ENCODE peak calls at places on chromosomes 3 and 15, in eight cellular contexts. One of them, this sample, is unnamed.

GRCh38 chr3:44795197-44795596 is 33.6 kb downstream of the KIF15 start:
- DNase-seq in fibroblast of the conjunctiva: no peak
- DNase-seq in erythroblast: no peak
- DNase-seq in HuH-7.5: no peak
- DNase-seq in AG09309: peak
- DNase-seq in EL: peak
- DNase-seq in cardiac septum: no peak
- DNase-seq in DMS 273 treated with DMSO at 0.1 percent for 48 hours: no peak
- DNase-seq in this sample: no peak

GRCh38 chr3:182802413-182802812 is 9.1 kb downstream of the ATP11B start:
- DNase-seq in AG09309: no peak
- DNase-seq in HuH-7.5: no peak
- DNase-seq in erythroblast: no peak
- DNase-seq in fibroblast of the conjunctiva: no peak
- DNase-seq in DMS 273 treated with DMSO at 0.1 percent for 48 hours: no peak
- DNase-seq in cardiac septum: no peak
- DNase-seq in EL: no peak
- DNase-seq in this sample: no peak

GRCh38 chr3:14415501-14415900 is 13.1 kb downstream of the SLC6A6 start:
- DNase-seq in cardiac septum: no peak
- DNase-seq in EL: peak
- DNase-seq in erythroblast: no peak
- DNase-seq in fibroblast of the conjunctiva: no peak
- DNase-seq in HuH-7.5: no peak
- DNase-seq in AG09309: peak
- DNase-seq in DMS 273 treated with DMSO at 0.1 percent for 48 hours: no peak
- DNase-seq in this sample: no peak

GRCh38 chr3:18389108-18389733 is 35.9 kb downstream of the SATB1 start:
- DNase-seq in DMS 273 treated with DMSO at 0.1 percent for 48 hours: no peak
- DNase-seq in cardiac septum: no peak
- DNase-seq in fibroblast of the conjunctiva: no peak
- DNase-seq in AG09309: no peak
- DNase-seq in HuH-7.5: no peak
- DNase-seq in erythroblast: peak
- DNase-seq in EL: peak
- DNase-seq in this sample: no peak

GRCh38 chr3:88509582-88509981 is 359.8 kb downstream of the C3orf38 start:
- DNase-seq in DMS 273 treated with DMSO at 0.1 percent for 48 hours: no peak
- DNase-seq in cardiac septum: no peak
- DNase-seq in EL: no peak
- DNase-seq in fibroblast of the conjunctiva: no peak
- DNase-seq in erythroblast: no peak
- DNase-seq in HuH-7.5: no peak
- DNase-seq in AG09309: no peak
- DNase-seq in this sample: no peak

GRCh38 chr15:101611007-101611406 is 41.2 kb downstream of the TM2D3 start:
- DNase-seq in fibroblast of the conjunctiva: no peak
- DNase-seq in AG09309: no peak
- DNase-seq in DMS 273 treated with DMSO at 0.1 percent for 48 hours: no peak
- DNase-seq in erythroblast: no peak
- DNase-seq in EL: no peak
- DNase-seq in cardiac septum: no peak
- DNase-seq in HuH-7.5: no peak
- DNase-seq in this sample: no peak

GRCh38 chr15:58346361-58346760 is 85.4 kb upstream of the LIPC start:
- DNase-seq in DMS 273 treated with DMSO at 0.1 percent for 48 hours: no peak
- DNase-seq in erythroblast: no peak
- DNase-seq in HuH-7.5: no peak
- DNase-seq in EL: peak
- DNase-seq in fibroblast of the conjunctiva: peak
- DNase-seq in cardiac septum: no peak
- DNase-seq in AG09309: peak
- DNase-seq in this sample: no peak

GRCh38 chr15:40873625-40874561 is at the start of gene RHOV:
- DNase-seq in HuH-7.5: peak
- DNase-seq in EL: peak
- DNase-seq in fibroblast of the conjunctiva: no peak
- DNase-seq in AG09309: no peak
- DNase-seq in erythroblast: peak
- DNase-seq in DMS 273 treated with DMSO at 0.1 percent for 48 hours: no peak
- DNase-seq in cardiac septum: no peak
- DNase-seq in this sample: peak

GRCh38 chr3:149494759-149495580 is 20.5 kb downstream of the TM4SF4 start:
- DNase-seq in cardiac septum: no peak
- DNase-seq in DMS 273 treated with DMSO at 0.1 percent for 48 hours: no peak
- DNase-seq in erythroblast: peak
- DNase-seq in HuH-7.5: no peak
- DNase-seq in AG09309: no peak
- DNase-seq in EL: peak
- DNase-seq in fibroblast of the conjunctiva: no peak
- DNase-seq in this sample: no peak

GRCh38 chr3:81962396-81962795 is 201.0 kb upstream of the GBE1 start:
- DNase-seq in DMS 273 treated with DMSO at 0.1 percent for 48 hours: no peak
- DNase-seq in erythroblast: no peak
- DNase-seq in EL: no peak
- DNase-seq in AG09309: no peak
- DNase-seq in fibroblast of the conjunctiva: no peak
- DNase-seq in cardiac septum: no peak
- DNase-seq in HuH-7.5: no peak
- DNase-seq in this sample: no peak

GRCh38 chr3:12237912-12238650 is 50.8 kb upstream of the PPARG start:
- DNase-seq in AG09309: no peak
- DNase-seq in cardiac septum: no peak
- DNase-seq in fibroblast of the conjunctiva: no peak
- DNase-seq in erythroblast: no peak
- DNase-seq in EL: peak
- DNase-seq in DMS 273 treated with DMSO at 0.1 percent for 48 hours: no peak
- DNase-seq in HuH-7.5: no peak
- DNase-seq in this sample: no peak

GRCh38 chr3:129490273-129490675 is 38.2 kb upstream of the RHO start:
- DNase-seq in erythroblast: peak
- DNase-seq in EL: peak
- DNase-seq in HuH-7.5: peak
- DNase-seq in fibroblast of the conjunctiva: peak
- DNase-seq in cardiac septum: peak
- DNase-seq in AG09309: peak
- DNase-seq in DMS 273 treated with DMSO at 0.1 percent for 48 hours: peak
- DNase-seq in this sample: peak

GRCh38 chr3:142027713-142028112 is 121.6 kb downstream of the TFDP2 start:
- DNase-seq in erythroblast: peak
- DNase-seq in HuH-7.5: no peak
- DNase-seq in EL: peak
- DNase-seq in DMS 273 treated with DMSO at 0.1 percent for 48 hours: no peak
- DNase-seq in cardiac septum: no peak
- DNase-seq in AG09309: no peak
- DNase-seq in fibroblast of the conjunctiva: no peak
- DNase-seq in this sample: no peak

GRCh38 chr3:49930922-49931321 is 1.3 kb upstream of the MON1A start:
- DNase-seq in AG09309: no peak
- DNase-seq in HuH-7.5: peak
- DNase-seq in DMS 273 treated with DMSO at 0.1 percent for 48 hours: no peak
- DNase-seq in EL: peak
- DNase-seq in cardiac septum: no peak
- DNase-seq in erythroblast: no peak
- DNase-seq in fibroblast of the conjunctiva: no peak
- DNase-seq in this sample: peak

GRCh38 chr15:31434418-31435255 is 108.0 kb downstream of the KLF13 start:
- DNase-seq in EL: peak
- DNase-seq in HuH-7.5: no peak
- DNase-seq in DMS 273 treated with DMSO at 0.1 percent for 48 hours: no peak
- DNase-seq in fibroblast of the conjunctiva: no peak
- DNase-seq in erythroblast: peak
- DNase-seq in AG09309: peak
- DNase-seq in cardiac septum: peak
- DNase-seq in this sample: peak

GRCh38 chr3:2024037-2024436 is 74.6 kb upstream of the CNTN4 start:
- DNase-seq in AG09309: no peak
- DNase-seq in HuH-7.5: no peak
- DNase-seq in EL: no peak
- DNase-seq in cardiac septum: no peak
- DNase-seq in fibroblast of the conjunctiva: no peak
- DNase-seq in DMS 273 treated with DMSO at 0.1 percent for 48 hours: no peak
- DNase-seq in erythroblast: no peak
- DNase-seq in this sample: no peak

GRCh38 chr15:29822100-29822684 is at the start of gene TJP1:
- DNase-seq in erythroblast: peak
- DNase-seq in cardiac septum: peak
- DNase-seq in EL: peak
- DNase-seq in fibroblast of the conjunctiva: peak
- DNase-seq in AG09309: no peak
- DNase-seq in HuH-7.5: peak
- DNase-seq in DMS 273 treated with DMSO at 0.1 percent for 48 hours: no peak
- DNase-seq in this sample: peak

GRCh38 chr3:81216192-81216591 is 545.3 kb downstream of the GBE1 start:
- DNase-seq in fibroblast of the conjunctiva: peak
- DNase-seq in erythroblast: no peak
- DNase-seq in AG09309: no peak
- DNase-seq in DMS 273 treated with DMSO at 0.1 percent for 48 hours: no peak
- DNase-seq in cardiac septum: no peak
- DNase-seq in HuH-7.5: no peak
- DNase-seq in EL: peak
- DNase-seq in this sample: no peak

GRCh38 chr15:90904746-90905145 is 1.6 kb downstream of the MAN2A2 start:
- DNase-seq in fibroblast of the conjunctiva: no peak
- DNase-seq in EL: no peak
- DNase-seq in AG09309: no peak
- DNase-seq in erythroblast: no peak
- DNase-seq in HuH-7.5: no peak
- DNase-seq in DMS 273 treated with DMSO at 0.1 percent for 48 hours: no peak
- DNase-seq in cardiac septum: no peak
- DNase-seq in this sample: peak

GRCh38 chr3:22922317-22922716 is 280.8 kb upstream of the UBE2E2 start:
- DNase-seq in cardiac septum: no peak
- DNase-seq in HuH-7.5: no peak
- DNase-seq in EL: peak
- DNase-seq in fibroblast of the conjunctiva: no peak
- DNase-seq in DMS 273 treated with DMSO at 0.1 percent for 48 hours: no peak
- DNase-seq in erythroblast: no peak
- DNase-seq in AG09309: no peak
- DNase-seq in this sample: no peak

GRCh38 chr3:12046406-12046805 is 42.2 kb downstream of the SYN2 start:
- DNase-seq in HuH-7.5: no peak
- DNase-seq in AG09309: no peak
- DNase-seq in cardiac septum: no peak
- DNase-seq in EL: no peak
- DNase-seq in fibroblast of the conjunctiva: no peak
- DNase-seq in erythroblast: no peak
- DNase-seq in DMS 273 treated with DMSO at 0.1 percent for 48 hours: no peak
- DNase-seq in this sample: no peak

GRCh38 chr3:128746881-128747280 is 20.9 kb downstream of the RAB7A start:
- DNase-seq in DMS 273 treated with DMSO at 0.1 percent for 48 hours: no peak
- DNase-seq in fibroblast of the conjunctiva: no peak
- DNase-seq in EL: no peak
- DNase-seq in erythroblast: no peak
- DNase-seq in cardiac septum: no peak
- DNase-seq in HuH-7.5: no peak
- DNase-seq in AG09309: no peak
- DNase-seq in this sample: no peak

GRCh38 chr3:61561374-61562041 is at the start of gene PTPRG:
- DNase-seq in AG09309: peak
- DNase-seq in DMS 273 treated with DMSO at 0.1 percent for 48 hours: peak
- DNase-seq in cardiac septum: peak
- DNase-seq in EL: peak
- DNase-seq in HuH-7.5: no peak
- DNase-seq in erythroblast: peak
- DNase-seq in fibroblast of the conjunctiva: peak
- DNase-seq in this sample: peak